ENCODE peak calls at places on chromosomes 6 and 20, in ten cellular contexts. B, H, L, Q, W, G, V, P, X and N are unnamed samples.

GRCh38 chr6:120005292-120005976 is 655.9 kb upstream of the MAN1A1 start:
- DNase-seq in B (no peak), H (no peak), L (no peak), Q (no peak), W (no peak), G (no peak), V (no peak), P (no peak), X (no peak), N (no peak)

GRCh38 chr6:16766043-16766521 is 4.8 kb upstream of the ATXN1 start:
- DNase-seq in B (no peak), H (no peak), L (no peak), Q (no peak), W (peak; percentile 83), G (no peak), V (no peak), P (no peak), X (no peak), N (no peak)

GRCh38 chr20:36082516-36082915 is 72.0 kb upstream of the EPB41L1 start:
- DNase-seq in B (no peak), H (no peak), L (no peak), Q (no peak), W (no peak), G (no peak), V (no peak), P (no peak), X (no peak), N (no peak)

GRCh38 chr6:26043389-26044139 is 43.7 kb upstream of the HFE start:
- DNase-seq in B (peak; percentile 82), H (peak; percentile 74), L (peak; percentile 85), Q (peak; percentile 91), W (no peak), G (peak; percentile 69), V (peak; percentile 79), P (peak; percentile 76), X (peak; percentile 90), N (peak; percentile 93)

GRCh38 chr6:154882107-154882506 is 113.0 kb upstream of the TIAM2 start:
- DNase-seq in B (no peak), H (no peak), L (no peak), Q (no peak), W (no peak), G (no peak), V (no peak), P (no peak), X (no peak), N (no peak)

GRCh38 chr6:22613695-22614094 is 44.3 kb downstream of the HDGFL1 start:
- DNase-seq in B (no peak), H (no peak), L (no peak), Q (no peak), W (no peak), G (no peak), V (no peak), P (no peak), X (no peak), N (no peak)

GRCh38 chr6:161631676-161632194 is 357.9 kb upstream of the AGPAT4 start:
- DNase-seq in B (no peak), H (no peak), L (no peak), Q (no peak), W (no peak), G (no peak), V (no peak), P (no peak), X (no peak), N (no peak)

GRCh38 chr6:47135772-47136171 is 93.6 kb upstream of the ADGRF1 start:
- DNase-seq in B (no peak), H (no peak), L (no peak), Q (no peak), W (peak; percentile 85), G (no peak), V (no peak), P (no peak), X (no peak), N (no peak)

GRCh38 chr6:155913816-155914215 is 458.2 kb upstream of the NOX3 start:
- DNase-seq in B (no peak), H (no peak), L (no peak), Q (no peak), W (no peak), G (no peak), V (no peak), P (no peak), X (no peak), N (no peak)

GRCh38 chr6:90274481-90275030 is 22.1 kb downstream of the BACH2 start:
- DNase-seq in B (peak; percentile 60), H (no peak), L (no peak), Q (no peak), W (no peak), G (no peak), V (no peak), P (peak; percentile 43), X (no peak), N (no peak)

GRCh38 chr6:106763361-106763760 is 134.0 kb downstream of the QRSL1 start:
- DNase-seq in B (no peak), H (no peak), L (no peak), Q (no peak), W (no peak), G (no peak), V (no peak), P (no peak), X (no peak), N (no peak)

GRCh38 chr20:64140956-64141355 is 23.3 kb upstream of the MYT1 start:
- DNase-seq in B (no peak), H (no peak), L (no peak), Q (no peak), W (no peak), G (peak; percentile 42), V (no peak), P (no peak), X (no peak), N (peak; percentile 53)

GRCh38 chr20:63577317-63577894 is 3.4 kb upstream of the HELZ2 start:
- DNase-seq in B (peak; percentile 64), H (no peak), L (peak; percentile 22), Q (no peak), W (no peak), G (peak; percentile 87), V (no peak), P (peak; percentile 89), X (no peak), N (peak; percentile 87)

GRCh38 chr6:130033999-130034814 is 15.8 kb downstream of the L3MBTL3 start:
- DNase-seq in B (no peak), H (peak; percentile 53), L (no peak), Q (peak; percentile 63), W (peak; percentile 79), G (no peak), V (no peak), P (no peak), X (no peak), N (no peak)

GRCh38 chr6:122372647-122373046 is 26.8 kb upstream of the HSF2 start:
- DNase-seq in B (no peak), H (no peak), L (no peak), Q (no peak), W (no peak), G (no peak), V (no peak), P (no peak), X (no peak), N (no peak)

GRCh38 chr20:24751551-24751950 is 197.5 kb upstream of the CST7 start:
- DNase-seq in B (no peak), H (no peak), L (no peak), Q (no peak), W (no peak), G (no peak), V (no peak), P (no peak), X (no peak), N (no peak)

GRCh38 chr6:105400501-105400900 is 2.4 kb downstream of the PREP start:
- DNase-seq in B (no peak), H (no peak), L (no peak), Q (no peak), W (no peak), G (no peak), V (no peak), P (no peak), X (no peak), N (no peak)

GRCh38 chr6:134002821-134003220 is 49.6 kb downstream of the SLC2A12 start:
- DNase-seq in B (no peak), H (no peak), L (no peak), Q (no peak), W (no peak), G (no peak), V (no peak), P (no peak), X (no peak), N (no peak)

GRCh38 chr20:14337400-14338171 is at the start of gene FLRT3:
- DNase-seq in B (peak; percentile 79), H (peak; percentile 77), L (peak; percentile 53), Q (peak; percentile 86), W (peak; percentile 83), G (peak; percentile 74), V (peak; percentile 68), P (peak; percentile 85), X (peak; percentile 74), N (peak; percentile 88)
- H3K27ac ChIP-seq in B (peak within 1 kb of the TSS; percentile 82), H (peak within 1 kb of the TSS; percentile 33), L (peak within 1 kb of the TSS; percentile 71), Q (peak within 1 kb of the TSS; percentile 51), W (no peak within 1 kb of the TSS), G (peak within 1 kb of the TSS; percentile 48), V (peak within 1 kb of the TSS; percentile 81), P (peak within 1 kb of the TSS; percentile 88), X (peak within 1 kb of the TSS; percentile 79), N (peak within 1 kb of the TSS; percentile 47)

GRCh38 chr20:6705106-6705766 is 62.2 kb upstream of the BMP2 start:
- DNase-seq in B (no peak), H (no peak), L (no peak), Q (no peak), W (no peak), G (no peak), V (no peak), P (no peak), X (no peak), N (no peak)
- H3K4me1 ChIP-seq in B (peaks cover 90% of the 10 kb centered on the region), H (no peaks in the 10 kb centered on the region), L (peaks cover 11% of the 10 kb centered on the region), Q (no peaks in the 10 kb centered on the region), W (no peaks in the 10 kb centered on the region), G (no peaks in the 10 kb centered on the region), V (no peaks in the 10 kb centered on the region), P (peaks cover 85% of the 10 kb centered on the region), X (peaks cover 40% of the 10 kb centered on the region), N (no peaks in the 10 kb centered on the region)

DNA sequence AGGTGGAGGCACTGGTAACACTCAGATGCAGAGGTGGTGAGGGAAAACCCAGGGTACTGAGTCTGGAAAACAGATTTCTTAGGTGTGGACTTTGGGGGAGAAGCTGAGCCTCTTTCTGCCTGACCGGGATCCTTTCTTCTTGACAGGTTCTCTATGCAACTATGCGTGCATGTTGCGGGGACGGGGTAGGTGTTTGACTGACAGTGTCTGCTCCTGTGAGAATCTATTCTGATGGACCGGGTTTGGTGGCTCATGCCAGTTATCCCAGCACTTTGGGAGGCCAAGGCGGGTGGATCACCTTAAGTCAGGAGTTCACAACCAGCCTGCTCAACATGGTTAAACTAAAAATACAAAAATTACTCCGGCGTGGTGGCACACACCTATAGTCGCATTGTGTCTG is 27.9 kb upstream of the ID1 start:
- DNase-seq in B (no peak), H (no peak), L (no peak), Q (no peak), W (no peak), G (no peak), V (no peak), P (no peak), X (no peak), N (no peak)
- TF ChIP-seq POLR2A in B (no peak), H (no peak), L (no peak), Q (no peak), W (no peak), G (no peak), V (no peak), P (no peak), X (no peak), N (no peak)

DNA sequence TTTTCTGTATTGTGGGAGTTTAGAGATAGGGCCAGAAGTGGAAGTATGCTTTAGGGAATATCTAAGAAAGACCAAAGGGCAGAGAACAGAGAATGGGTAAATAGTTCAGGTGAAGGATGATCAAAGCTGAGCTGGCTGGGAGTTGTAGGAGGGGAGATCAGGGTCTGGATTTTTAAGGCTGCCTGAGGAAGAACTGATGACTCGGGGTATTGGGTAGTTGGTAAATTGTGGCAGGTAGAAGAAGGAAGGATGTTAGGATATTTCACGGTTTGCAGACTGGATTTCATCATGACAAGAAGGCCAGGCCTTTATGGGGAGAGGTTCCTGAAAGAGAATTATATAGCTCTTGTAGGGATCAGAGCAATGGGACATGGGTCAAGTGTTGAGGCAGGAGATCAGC is 492.9 kb downstream of the UTRN start:
- DNase-seq in B (no peak), H (no peak), L (no peak), Q (no peak), W (no peak), G (no peak), V (no peak), P (no peak), X (no peak), N (no peak)
- H3K27ac ChIP-seq in B (no peak overlapping the region), H (no peak overlapping the region), L (no peak overlapping the region), Q (no peak overlapping the region), W (no peak overlapping the region), G (no peak overlapping the region), V (no peak overlapping the region), P (no peak overlapping the region), X (no peak overlapping the region), N (no peak overlapping the region)